ENCODE peak calls at places on chromosomes 13 and 19, in four cellular contexts. One of them, this sample, is unnamed.
A peak's percentile ranks its signal among the peaks of the same experiment; 100 is the strongest.

GRCh38 chr19:609001-609340 is 19.3 kb downstream of the HCN2 start:
- DNase-seq in HEK293T: no peak
- DNase-seq in naive thymus-derived CD8-positive, alpha-beta T cell: no peak
- DNase-seq in CD4-positive, CD25-positive, alpha-beta regulatory T cell: no peak
- DNase-seq in this sample: no peak

GRCh38 chr19:35555301-35556005 is 8.0 kb downstream of the ATP4A start:
- DNase-seq in HEK293T: peak; percentile 54
- DNase-seq in naive thymus-derived CD8-positive, alpha-beta T cell: no peak
- DNase-seq in CD4-positive, CD25-positive, alpha-beta regulatory T cell: no peak
- DNase-seq in this sample: peak; percentile 77

GRCh38 chr13:101394597-101394996 is 21.7 kb downstream of the NALCN start:
- DNase-seq in CD4-positive, CD25-positive, alpha-beta regulatory T cell: no peak
- DNase-seq in HEK293T: no peak
- DNase-seq in naive thymus-derived CD8-positive, alpha-beta T cell: no peak
- DNase-seq in this sample: no peak

GRCh38 chr19:21322528-21322927 is 6.7 kb downstream of the ZNF708 start:
- DNase-seq in CD4-positive, CD25-positive, alpha-beta regulatory T cell: no peak
- DNase-seq in HEK293T: no peak
- DNase-seq in naive thymus-derived CD8-positive, alpha-beta T cell: no peak
- DNase-seq in this sample: no peak

GRCh38 chr19:29576043-29576442 is 30.0 kb upstream of the POP4 start:
- DNase-seq in naive thymus-derived CD8-positive, alpha-beta T cell: no peak
- DNase-seq in HEK293T: no peak
- DNase-seq in CD4-positive, CD25-positive, alpha-beta regulatory T cell: no peak
- DNase-seq in this sample: no peak

GRCh38 chr13:28047784-28048388 is 52.5 kb downstream of the FLT3 start:
- DNase-seq in HEK293T: no peak
- DNase-seq in naive thymus-derived CD8-positive, alpha-beta T cell: no peak
- DNase-seq in CD4-positive, CD25-positive, alpha-beta regulatory T cell: peak; percentile 72
- DNase-seq in this sample: no peak

GRCh38 chr13:79387853-79388252 is 18.2 kb downstream of the RBM26 start:
- DNase-seq in naive thymus-derived CD8-positive, alpha-beta T cell: no peak
- DNase-seq in CD4-positive, CD25-positive, alpha-beta regulatory T cell: no peak
- DNase-seq in HEK293T: no peak
- DNase-seq in this sample: no peak

GRCh38 chr19:55635334-55635717 is 5.5 kb upstream of the ZNF580 start:
- DNase-seq in naive thymus-derived CD8-positive, alpha-beta T cell: no peak
- DNase-seq in HEK293T: no peak
- DNase-seq in CD4-positive, CD25-positive, alpha-beta regulatory T cell: no peak
- DNase-seq in this sample: no peak

GRCh38 chr19:16896913-16897571 is 8.2 kb downstream of the F2RL3 start:
- DNase-seq in CD4-positive, CD25-positive, alpha-beta regulatory T cell: peak; percentile 85
- DNase-seq in HEK293T: peak; percentile 99
- DNase-seq in naive thymus-derived CD8-positive, alpha-beta T cell: peak; percentile 44
- DNase-seq in this sample: peak; percentile 100

GRCh38 chr19:2235026-2235395 is 1.1 kb downstream of the PLEKHJ1 start:
- DNase-seq in naive thymus-derived CD8-positive, alpha-beta T cell: no peak
- DNase-seq in HEK293T: no peak
- DNase-seq in CD4-positive, CD25-positive, alpha-beta regulatory T cell: no peak
- DNase-seq in this sample: no peak